ENCODE peak calls at places on chromosome 18, in ten cellular contexts. One of them, this sample, is unnamed.
A peak's percentile ranks its signal among the peaks of the same experiment; 100 is the strongest.

GRCh38 chr18:48022531-48023330 is 92.3 kb upstream of the SMAD2 start:
- DNase-seq in AG20443: peak; percentile 72
- DNase-seq in stimulated activated CD4-positive, alpha-beta T cell treated with anti-CD3 and anti-CD28 coated beads, Interleukin-12 subunit alpha, Interleukin-12 subunit beta, amount 100 ng/mL, for 4 hours: no peak
- DNase-seq in Panc1: no peak
- DNase-seq in T-helper 1 cell: no peak
- DNase-seq in WERI-Rb-1: peak; percentile 69
- DNase-seq in GM10248: peak; percentile 61
- DNase-seq in AG09319: no peak
- DNase-seq in activated CD4-positive, CD25-positive, alpha-beta regulatory T cell treated with anti-CD3 and anti-CD28 coated beads, Interleukin-2, amount 50 U/mL, for 16 hours: no peak
- DNase-seq in small intestine: peak; percentile 70
- DNase-seq in this sample: peak; percentile 62

GRCh38 chr18:45755936-45756335 is 32.0 kb downstream of the SLC14A1 start:
- DNase-seq in GM10248: no peak
- DNase-seq in AG20443: peak; percentile 24
- DNase-seq in T-helper 1 cell: no peak
- DNase-seq in AG09319: no peak
- DNase-seq in Panc1: no peak
- DNase-seq in stimulated activated CD4-positive, alpha-beta T cell treated with anti-CD3 and anti-CD28 coated beads, Interleukin-12 subunit alpha, Interleukin-12 subunit beta, amount 100 ng/mL, for 4 hours: no peak
- DNase-seq in WERI-Rb-1: no peak
- DNase-seq in small intestine: peak; percentile 26
- DNase-seq in activated CD4-positive, CD25-positive, alpha-beta regulatory T cell treated with anti-CD3 and anti-CD28 coated beads, Interleukin-2, amount 50 U/mL, for 16 hours: no peak
- DNase-seq in this sample: no peak

GRCh38 chr18:56508637-56509036 is 129.8 kb downstream of the TXNL1 start:
- DNase-seq in small intestine: no peak
- DNase-seq in T-helper 1 cell: no peak
- DNase-seq in Panc1: no peak
- DNase-seq in GM10248: no peak
- DNase-seq in WERI-Rb-1: no peak
- DNase-seq in AG09319: no peak
- DNase-seq in AG20443: no peak
- DNase-seq in activated CD4-positive, CD25-positive, alpha-beta regulatory T cell treated with anti-CD3 and anti-CD28 coated beads, Interleukin-2, amount 50 U/mL, for 16 hours: no peak
- DNase-seq in stimulated activated CD4-positive, alpha-beta T cell treated with anti-CD3 and anti-CD28 coated beads, Interleukin-12 subunit alpha, Interleukin-12 subunit beta, amount 100 ng/mL, for 4 hours: no peak
- DNase-seq in this sample: no peak

GRCh38 chr18:54255141-54255540 is 14.2 kb upstream of the POLI start:
- DNase-seq in AG20443: no peak
- DNase-seq in small intestine: no peak
- DNase-seq in T-helper 1 cell: no peak
- DNase-seq in activated CD4-positive, CD25-positive, alpha-beta regulatory T cell treated with anti-CD3 and anti-CD28 coated beads, Interleukin-2, amount 50 U/mL, for 16 hours: no peak
- DNase-seq in AG09319: no peak
- DNase-seq in Panc1: no peak
- DNase-seq in GM10248: no peak
- DNase-seq in WERI-Rb-1: no peak
- DNase-seq in stimulated activated CD4-positive, alpha-beta T cell treated with anti-CD3 and anti-CD28 coated beads, Interleukin-12 subunit alpha, Interleukin-12 subunit beta, amount 100 ng/mL, for 4 hours: no peak
- DNase-seq in this sample: no peak

GRCh38 chr18:37006742-37007141 is 177.8 kb downstream of the KIAA1328 start:
- DNase-seq in stimulated activated CD4-positive, alpha-beta T cell treated with anti-CD3 and anti-CD28 coated beads, Interleukin-12 subunit alpha, Interleukin-12 subunit beta, amount 100 ng/mL, for 4 hours: no peak
- DNase-seq in Panc1: no peak
- DNase-seq in activated CD4-positive, CD25-positive, alpha-beta regulatory T cell treated with anti-CD3 and anti-CD28 coated beads, Interleukin-2, amount 50 U/mL, for 16 hours: no peak
- DNase-seq in WERI-Rb-1: no peak
- DNase-seq in GM10248: no peak
- DNase-seq in AG09319: no peak
- DNase-seq in T-helper 1 cell: no peak
- DNase-seq in AG20443: no peak
- DNase-seq in small intestine: no peak
- DNase-seq in this sample: no peak

GRCh38 chr18:49560277-49561126 is 1.4 kb upstream of the LIPG start:
- DNase-seq in AG20443: peak; percentile 48
- DNase-seq in stimulated activated CD4-positive, alpha-beta T cell treated with anti-CD3 and anti-CD28 coated beads, Interleukin-12 subunit alpha, Interleukin-12 subunit beta, amount 100 ng/mL, for 4 hours: no peak
- DNase-seq in activated CD4-positive, CD25-positive, alpha-beta regulatory T cell treated with anti-CD3 and anti-CD28 coated beads, Interleukin-2, amount 50 U/mL, for 16 hours: no peak
- DNase-seq in GM10248: no peak
- DNase-seq in WERI-Rb-1: no peak
- DNase-seq in Panc1: no peak
- DNase-seq in AG09319: no peak
- DNase-seq in T-helper 1 cell: no peak
- DNase-seq in small intestine: peak; percentile 72
- DNase-seq in this sample: peak; percentile 4

GRCh38 chr18:28163201-28163778 is 13.6 kb downstream of the CDH2 start:
- DNase-seq in stimulated activated CD4-positive, alpha-beta T cell treated with anti-CD3 and anti-CD28 coated beads, Interleukin-12 subunit alpha, Interleukin-12 subunit beta, amount 100 ng/mL, for 4 hours: no peak
- DNase-seq in small intestine: no peak
- DNase-seq in WERI-Rb-1: no peak
- DNase-seq in activated CD4-positive, CD25-positive, alpha-beta regulatory T cell treated with anti-CD3 and anti-CD28 coated beads, Interleukin-2, amount 50 U/mL, for 16 hours: no peak
- DNase-seq in Panc1: no peak
- DNase-seq in T-helper 1 cell: no peak
- DNase-seq in AG09319: peak; percentile 48
- DNase-seq in GM10248: no peak
- DNase-seq in AG20443: no peak
- DNase-seq in this sample: no peak

GRCh38 chr18:24031318-24031717 is 16.8 kb downstream of the TTC39C start:
- DNase-seq in Panc1: no peak
- DNase-seq in small intestine: no peak
- DNase-seq in AG20443: no peak
- DNase-seq in stimulated activated CD4-positive, alpha-beta T cell treated with anti-CD3 and anti-CD28 coated beads, Interleukin-12 subunit alpha, Interleukin-12 subunit beta, amount 100 ng/mL, for 4 hours: no peak
- DNase-seq in AG09319: no peak
- DNase-seq in activated CD4-positive, CD25-positive, alpha-beta regulatory T cell treated with anti-CD3 and anti-CD28 coated beads, Interleukin-2, amount 50 U/mL, for 16 hours: no peak
- DNase-seq in GM10248: no peak
- DNase-seq in WERI-Rb-1: peak; percentile 14
- DNase-seq in T-helper 1 cell: no peak
- DNase-seq in this sample: no peak

GRCh38 chr18:49638891-49639557 is 77.2 kb downstream of the LIPG start:
- DNase-seq in GM10248: no peak
- DNase-seq in activated CD4-positive, CD25-positive, alpha-beta regulatory T cell treated with anti-CD3 and anti-CD28 coated beads, Interleukin-2, amount 50 U/mL, for 16 hours: no peak
- DNase-seq in small intestine: peak; percentile 90
- DNase-seq in AG20443: no peak
- DNase-seq in Panc1: no peak
- DNase-seq in stimulated activated CD4-positive, alpha-beta T cell treated with anti-CD3 and anti-CD28 coated beads, Interleukin-12 subunit alpha, Interleukin-12 subunit beta, amount 100 ng/mL, for 4 hours: no peak
- DNase-seq in WERI-Rb-1: no peak
- DNase-seq in AG09319: no peak
- DNase-seq in T-helper 1 cell: no peak
- DNase-seq in this sample: no peak

GRCh38 chr18:43648002-43648401 is 370.7 kb upstream of the SYT4 start:
- DNase-seq in T-helper 1 cell: no peak
- DNase-seq in AG09319: no peak
- DNase-seq in Panc1: no peak
- DNase-seq in GM10248: no peak
- DNase-seq in stimulated activated CD4-positive, alpha-beta T cell treated with anti-CD3 and anti-CD28 coated beads, Interleukin-12 subunit alpha, Interleukin-12 subunit beta, amount 100 ng/mL, for 4 hours: no peak
- DNase-seq in activated CD4-positive, CD25-positive, alpha-beta regulatory T cell treated with anti-CD3 and anti-CD28 coated beads, Interleukin-2, amount 50 U/mL, for 16 hours: no peak
- DNase-seq in small intestine: no peak
- DNase-seq in AG20443: no peak
- DNase-seq in WERI-Rb-1: no peak
- DNase-seq in this sample: no peak

GRCh38 chr18:50231621-50232020 is 34.7 kb downstream of the CFAP53 start:
- DNase-seq in Panc1: no peak
- DNase-seq in activated CD4-positive, CD25-positive, alpha-beta regulatory T cell treated with anti-CD3 and anti-CD28 coated beads, Interleukin-2, amount 50 U/mL, for 16 hours: no peak
- DNase-seq in AG20443: no peak
- DNase-seq in WERI-Rb-1: no peak
- DNase-seq in stimulated activated CD4-positive, alpha-beta T cell treated with anti-CD3 and anti-CD28 coated beads, Interleukin-12 subunit alpha, Interleukin-12 subunit beta, amount 100 ng/mL, for 4 hours: no peak
- DNase-seq in T-helper 1 cell: no peak
- DNase-seq in small intestine: no peak
- DNase-seq in GM10248: no peak
- DNase-seq in AG09319: no peak
- DNase-seq in this sample: no peak

GRCh38 chr18:56327171-56327885 is 311.1 kb downstream of the TXNL1 start:
- DNase-seq in T-helper 1 cell: no peak
- DNase-seq in stimulated activated CD4-positive, alpha-beta T cell treated with anti-CD3 and anti-CD28 coated beads, Interleukin-12 subunit alpha, Interleukin-12 subunit beta, amount 100 ng/mL, for 4 hours: no peak
- DNase-seq in GM10248: no peak
- DNase-seq in small intestine: no peak
- DNase-seq in AG20443: peak; percentile 74
- DNase-seq in WERI-Rb-1: no peak
- DNase-seq in Panc1: no peak
- DNase-seq in AG09319: peak; percentile 1
- DNase-seq in activated CD4-positive, CD25-positive, alpha-beta regulatory T cell treated with anti-CD3 and anti-CD28 coated beads, Interleukin-2, amount 50 U/mL, for 16 hours: no peak
- DNase-seq in this sample: no peak

GRCh38 chr18:49019446-49020045 is 68.8 kb upstream of the SMAD7 start:
- DNase-seq in small intestine: no peak
- DNase-seq in GM10248: no peak
- DNase-seq in WERI-Rb-1: peak; percentile 10
- DNase-seq in AG09319: no peak
- DNase-seq in T-helper 1 cell: no peak
- DNase-seq in stimulated activated CD4-positive, alpha-beta T cell treated with anti-CD3 and anti-CD28 coated beads, Interleukin-12 subunit alpha, Interleukin-12 subunit beta, amount 100 ng/mL, for 4 hours: no peak
- DNase-seq in Panc1: no peak
- DNase-seq in AG20443: peak; percentile 1
- DNase-seq in activated CD4-positive, CD25-positive, alpha-beta regulatory T cell treated with anti-CD3 and anti-CD28 coated beads, Interleukin-2, amount 50 U/mL, for 16 hours: no peak
- DNase-seq in this sample: no peak

GRCh38 chr18:79518028-79518682 is 122.4 kb downstream of the NFATC1 start:
- DNase-seq in AG20443: no peak
- DNase-seq in T-helper 1 cell: no peak
- DNase-seq in small intestine: no peak
- DNase-seq in WERI-Rb-1: no peak
- DNase-seq in stimulated activated CD4-positive, alpha-beta T cell treated with anti-CD3 and anti-CD28 coated beads, Interleukin-12 subunit alpha, Interleukin-12 subunit beta, amount 100 ng/mL, for 4 hours: no peak
- DNase-seq in activated CD4-positive, CD25-positive, alpha-beta regulatory T cell treated with anti-CD3 and anti-CD28 coated beads, Interleukin-2, amount 50 U/mL, for 16 hours: no peak
- DNase-seq in GM10248: no peak
- DNase-seq in Panc1: no peak
- DNase-seq in AG09319: no peak
- DNase-seq in this sample: no peak

GRCh38 chr18:33781429-33781828 is 203.4 kb downstream of the ASXL3 start:
- DNase-seq in WERI-Rb-1: no peak
- DNase-seq in activated CD4-positive, CD25-positive, alpha-beta regulatory T cell treated with anti-CD3 and anti-CD28 coated beads, Interleukin-2, amount 50 U/mL, for 16 hours: no peak
- DNase-seq in Panc1: no peak
- DNase-seq in stimulated activated CD4-positive, alpha-beta T cell treated with anti-CD3 and anti-CD28 coated beads, Interleukin-12 subunit alpha, Interleukin-12 subunit beta, amount 100 ng/mL, for 4 hours: no peak
- DNase-seq in T-helper 1 cell: no peak
- DNase-seq in GM10248: no peak
- DNase-seq in AG09319: no peak
- DNase-seq in small intestine: no peak
- DNase-seq in AG20443: no peak
- DNase-seq in this sample: no peak

GRCh38 chr18:26656401-26656943 is 108.1 kb upstream of the KCTD1 start:
- DNase-seq in stimulated activated CD4-positive, alpha-beta T cell treated with anti-CD3 and anti-CD28 coated beads, Interleukin-12 subunit alpha, Interleukin-12 subunit beta, amount 100 ng/mL, for 4 hours: no peak
- DNase-seq in AG20443: no peak
- DNase-seq in T-helper 1 cell: no peak
- DNase-seq in activated CD4-positive, CD25-positive, alpha-beta regulatory T cell treated with anti-CD3 and anti-CD28 coated beads, Interleukin-2, amount 50 U/mL, for 16 hours: no peak
- DNase-seq in small intestine: no peak
- DNase-seq in AG09319: no peak
- DNase-seq in GM10248: no peak
- DNase-seq in Panc1: no peak
- DNase-seq in WERI-Rb-1: no peak
- DNase-seq in this sample: no peak

GRCh38 chr18:51006061-51006818 is 23.8 kb upstream of the SMAD4 start:
- DNase-seq in AG20443: no peak
- DNase-seq in activated CD4-positive, CD25-positive, alpha-beta regulatory T cell treated with anti-CD3 and anti-CD28 coated beads, Interleukin-2, amount 50 U/mL, for 16 hours: no peak
- DNase-seq in GM10248: no peak
- DNase-seq in Panc1: no peak
- DNase-seq in small intestine: no peak
- DNase-seq in stimulated activated CD4-positive, alpha-beta T cell treated with anti-CD3 and anti-CD28 coated beads, Interleukin-12 subunit alpha, Interleukin-12 subunit beta, amount 100 ng/mL, for 4 hours: no peak
- DNase-seq in WERI-Rb-1: no peak
- DNase-seq in AG09319: no peak
- DNase-seq in T-helper 1 cell: no peak
- DNase-seq in this sample: no peak

This sample was measured in germinal center.